ENCODE peak calls at places on chromosome 18, in nine cellular contexts. One of them, this sample, is unnamed.

GRCh38 chr18:39188278-39188677 is 1622.7 kb upstream of the CELF4 start:
- DNase-seq in sigmoid colon: no peak
- DNase-seq in epithelial cell of proximal tubule: no peak
- DNase-seq in fibroblast of lung: no peak
- DNase-seq in fibroblast of villous mesenchyme: no peak
- DNase-seq in HCT116: no peak
- DNase-seq in choroid plexus epithelial cell: no peak
- DNase-seq in adipocyte: no peak
- DNase-seq in lower lobe of right lung: no peak
- DNase-seq in this sample: no peak

GRCh38 chr18:56696966-56697365 is 45.8 kb downstream of the WDR7 start:
- DNase-seq in fibroblast of lung: peak
- DNase-seq in choroid plexus epithelial cell: peak
- DNase-seq in lower lobe of right lung: no peak
- DNase-seq in fibroblast of villous mesenchyme: peak
- DNase-seq in adipocyte: no peak
- DNase-seq in epithelial cell of proximal tubule: no peak
- DNase-seq in sigmoid colon: no peak
- DNase-seq in HCT116: no peak
- DNase-seq in this sample: no peak

GRCh38 chr18:45291616-45292612 is 323.4 kb upstream of the SLC14A2 start:
- DNase-seq in choroid plexus epithelial cell: peak
- DNase-seq in HCT116: no peak
- DNase-seq in adipocyte: peak
- DNase-seq in epithelial cell of proximal tubule: peak
- DNase-seq in fibroblast of lung: peak
- DNase-seq in fibroblast of villous mesenchyme: peak
- DNase-seq in lower lobe of right lung: no peak
- DNase-seq in sigmoid colon: no peak
- DNase-seq in this sample: no peak

GRCh38 chr18:48946329-48946835 is 4.4 kb downstream of the SMAD7 start:
- DNase-seq in adipocyte: peak
- DNase-seq in lower lobe of right lung: no peak
- DNase-seq in HCT116: no peak
- DNase-seq in choroid plexus epithelial cell: peak
- DNase-seq in epithelial cell of proximal tubule: peak
- DNase-seq in fibroblast of lung: peak
- DNase-seq in fibroblast of villous mesenchyme: peak
- DNase-seq in sigmoid colon: no peak
- DNase-seq in this sample: no peak

GRCh38 chr18:13256444-13257305 is 38.1 kb downstream of the LDLRAD4 start:
- DNase-seq in sigmoid colon: no peak
- DNase-seq in lower lobe of right lung: no peak
- DNase-seq in HCT116: no peak
- DNase-seq in choroid plexus epithelial cell: no peak
- DNase-seq in adipocyte: no peak
- DNase-seq in fibroblast of villous mesenchyme: no peak
- DNase-seq in epithelial cell of proximal tubule: no peak
- DNase-seq in fibroblast of lung: no peak
- DNase-seq in this sample: no peak

GRCh38 chr18:35460719-35461118 is 37.0 kb downstream of the INO80C start:
- DNase-seq in sigmoid colon: no peak
- DNase-seq in HCT116: no peak
- DNase-seq in lower lobe of right lung: no peak
- DNase-seq in fibroblast of lung: peak
- DNase-seq in fibroblast of villous mesenchyme: peak
- DNase-seq in adipocyte: peak
- DNase-seq in choroid plexus epithelial cell: peak
- DNase-seq in epithelial cell of proximal tubule: no peak
- DNase-seq in this sample: no peak

GRCh38 chr18:907171-907879 is 2.7 kb downstream of the ADCYAP1 start:
- DNase-seq in epithelial cell of proximal tubule: no peak
- DNase-seq in lower lobe of right lung: peak
- DNase-seq in sigmoid colon: no peak
- DNase-seq in adipocyte: no peak
- DNase-seq in choroid plexus epithelial cell: no peak
- DNase-seq in fibroblast of lung: no peak
- DNase-seq in HCT116: no peak
- DNase-seq in fibroblast of villous mesenchyme: no peak
- DNase-seq in this sample: no peak

GRCh38 chr18:31983976-31984375 is 34.6 kb upstream of the RNF125 start:
- DNase-seq in adipocyte: no peak
- DNase-seq in lower lobe of right lung: no peak
- DNase-seq in choroid plexus epithelial cell: no peak
- DNase-seq in sigmoid colon: no peak
- DNase-seq in epithelial cell of proximal tubule: no peak
- DNase-seq in fibroblast of lung: no peak
- DNase-seq in HCT116: no peak
- DNase-seq in fibroblast of villous mesenchyme: no peak
- DNase-seq in this sample: no peak

DNA sequence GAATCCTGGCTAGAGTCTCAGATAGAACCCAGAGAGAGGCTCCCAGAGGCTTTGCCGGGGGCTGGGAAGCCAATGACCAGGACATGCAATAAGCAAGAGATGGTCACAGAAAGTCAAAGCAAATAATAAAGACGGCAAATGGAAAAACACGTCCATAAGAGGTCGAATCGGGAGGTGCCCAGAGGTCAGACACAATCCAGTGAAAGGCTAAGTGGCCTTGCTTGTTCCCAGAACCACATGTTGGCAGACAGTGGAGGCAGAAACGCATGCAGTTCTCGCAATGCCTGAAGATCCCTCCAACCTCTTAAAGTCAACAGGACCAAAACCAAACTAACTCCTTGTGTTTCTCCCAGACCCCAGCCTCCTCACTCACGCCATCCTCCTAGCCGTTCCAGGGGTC is 3.0 kb downstream of the CYB5A start:
- DNase-seq in epithelial cell of proximal tubule: no peak
- DNase-seq in adipocyte: no peak
- DNase-seq in sigmoid colon: peak
- DNase-seq in fibroblast of villous mesenchyme: peak
- DNase-seq in choroid plexus epithelial cell: peak
- DNase-seq in lower lobe of right lung: no peak
- DNase-seq in fibroblast of lung: no peak
- DNase-seq in HCT116: no peak
- DNase-seq in this sample: no peak
- H3K4me3 ChIP-seq in epithelial cell of proximal tubule: peak
- H3K4me3 ChIP-seq in adipocyte: peak
- H3K4me3 ChIP-seq in sigmoid colon: peak
- H3K4me3 ChIP-seq in fibroblast of villous mesenchyme: peak
- H3K4me3 ChIP-seq in choroid plexus epithelial cell: peak
- H3K4me3 ChIP-seq in lower lobe of right lung: peak
- H3K4me3 ChIP-seq in fibroblast of lung: no peak
- H3K4me3 ChIP-seq in HCT116: no peak
- H3K4me3 ChIP-seq in this sample: no peak

GRCh38 chr18:69853061-69853460 is 94.6 kb downstream of the CD226 start:
- DNase-seq in fibroblast of villous mesenchyme: peak
- DNase-seq in epithelial cell of proximal tubule: no peak
- DNase-seq in fibroblast of lung: no peak
- DNase-seq in lower lobe of right lung: no peak
- DNase-seq in adipocyte: no peak
- DNase-seq in choroid plexus epithelial cell: no peak
- DNase-seq in sigmoid colon: no peak
- DNase-seq in HCT116: no peak
- DNase-seq in this sample: no peak

GRCh38 chr18:69854455-69854854 is 93.2 kb downstream of the CD226 start:
- DNase-seq in choroid plexus epithelial cell: no peak
- DNase-seq in fibroblast of villous mesenchyme: no peak
- DNase-seq in sigmoid colon: no peak
- DNase-seq in epithelial cell of proximal tubule: no peak
- DNase-seq in HCT116: no peak
- DNase-seq in lower lobe of right lung: no peak
- DNase-seq in fibroblast of lung: no peak
- DNase-seq in adipocyte: no peak
- DNase-seq in this sample: no peak

GRCh38 chr18:69858897-69859296 is 88.8 kb downstream of the CD226 start:
- DNase-seq in adipocyte: no peak
- DNase-seq in HCT116: no peak
- DNase-seq in fibroblast of villous mesenchyme: no peak
- DNase-seq in fibroblast of lung: no peak
- DNase-seq in sigmoid colon: no peak
- DNase-seq in choroid plexus epithelial cell: no peak
- DNase-seq in epithelial cell of proximal tubule: no peak
- DNase-seq in lower lobe of right lung: no peak
- DNase-seq in this sample: no peak
- H3K4me3 ChIP-seq in adipocyte: no peak
- H3K4me3 ChIP-seq in HCT116: no peak
- H3K4me3 ChIP-seq in fibroblast of villous mesenchyme: no peak
- H3K4me3 ChIP-seq in fibroblast of lung: no peak
- H3K4me3 ChIP-seq in sigmoid colon: no peak
- H3K4me3 ChIP-seq in choroid plexus epithelial cell: no peak
- H3K4me3 ChIP-seq in epithelial cell of proximal tubule: no peak
- H3K4me3 ChIP-seq in lower lobe of right lung: no peak
- H3K4me3 ChIP-seq in this sample: no peak

GRCh38 chr18:62736077-62736476 is 20.7 kb downstream of the PHLPP1 start:
- DNase-seq in epithelial cell of proximal tubule: no peak
- DNase-seq in fibroblast of lung: no peak
- DNase-seq in sigmoid colon: no peak
- DNase-seq in choroid plexus epithelial cell: no peak
- DNase-seq in HCT116: no peak
- DNase-seq in lower lobe of right lung: no peak
- DNase-seq in fibroblast of villous mesenchyme: no peak
- DNase-seq in adipocyte: no peak
- DNase-seq in this sample: no peak
- H3K4me3 ChIP-seq in epithelial cell of proximal tubule: no peak
- H3K4me3 ChIP-seq in fibroblast of lung: no peak
- H3K4me3 ChIP-seq in sigmoid colon: no peak
- H3K4me3 ChIP-seq in choroid plexus epithelial cell: no peak
- H3K4me3 ChIP-seq in HCT116: no peak
- H3K4me3 ChIP-seq in lower lobe of right lung: no peak
- H3K4me3 ChIP-seq in fibroblast of villous mesenchyme: no peak
- H3K4me3 ChIP-seq in adipocyte: no peak
- H3K4me3 ChIP-seq in this sample: no peak

GRCh38 chr18:79524181-79525078 is 128.7 kb downstream of the NFATC1 start:
- DNase-seq in HCT116: no peak
- DNase-seq in fibroblast of villous mesenchyme: no peak
- DNase-seq in choroid plexus epithelial cell: no peak
- DNase-seq in epithelial cell of proximal tubule: no peak
- DNase-seq in lower lobe of right lung: peak
- DNase-seq in fibroblast of lung: no peak
- DNase-seq in sigmoid colon: peak
- DNase-seq in adipocyte: no peak
- DNase-seq in this sample: no peak
- H3K4me3 ChIP-seq in HCT116: no peak
- H3K4me3 ChIP-seq in fibroblast of villous mesenchyme: no peak
- H3K4me3 ChIP-seq in choroid plexus epithelial cell: no peak
- H3K4me3 ChIP-seq in epithelial cell of proximal tubule: no peak
- H3K4me3 ChIP-seq in lower lobe of right lung: peak
- H3K4me3 ChIP-seq in fibroblast of lung: no peak
- H3K4me3 ChIP-seq in sigmoid colon: no peak
- H3K4me3 ChIP-seq in adipocyte: no peak
- H3K4me3 ChIP-seq in this sample: no peak

DNA sequence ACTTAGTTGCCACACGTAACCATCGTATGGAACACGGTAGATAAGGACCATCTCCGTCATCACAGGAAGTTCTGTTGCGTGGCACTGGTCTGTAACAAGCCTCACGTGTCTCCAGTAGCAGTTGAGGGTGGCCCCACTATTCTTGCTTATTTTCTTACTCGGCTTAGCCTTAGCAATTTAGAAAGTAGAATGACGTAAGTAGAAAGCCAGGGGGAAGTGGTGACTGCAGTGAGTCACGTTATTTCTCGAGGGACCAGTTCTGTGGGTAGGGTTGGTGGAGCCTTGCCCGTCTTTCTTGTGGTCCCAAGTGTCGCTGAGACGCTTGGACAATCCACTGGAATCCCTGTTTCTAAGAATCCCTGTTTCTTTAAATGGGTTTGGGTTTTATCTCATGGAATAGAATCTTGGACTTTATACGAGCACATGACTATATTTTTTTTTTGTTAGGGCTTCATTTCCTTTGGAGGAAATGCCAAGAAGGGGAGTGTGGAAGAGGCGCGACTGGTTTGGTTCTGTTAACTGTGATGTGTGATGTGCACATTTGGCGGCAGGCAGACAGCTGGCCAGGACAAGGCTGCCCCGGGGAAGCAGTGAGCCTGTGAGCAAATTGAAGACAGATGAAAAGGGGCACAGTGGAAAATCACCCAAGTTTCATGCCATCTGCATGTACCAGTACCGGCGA is 96.2 kb downstream of the CABLES1 start:
- DNase-seq in lower lobe of right lung: peak
- DNase-seq in sigmoid colon: peak
- DNase-seq in adipocyte: peak
- DNase-seq in choroid plexus epithelial cell: peak
- DNase-seq in epithelial cell of proximal tubule: peak
- DNase-seq in fibroblast of lung: peak
- DNase-seq in fibroblast of villous mesenchyme: peak
- DNase-seq in HCT116: no peak
- DNase-seq in this sample: no peak
- H3K4me3 ChIP-seq in lower lobe of right lung: no peak
- H3K4me3 ChIP-seq in sigmoid colon: no peak
- H3K4me3 ChIP-seq in adipocyte: no peak
- H3K4me3 ChIP-seq in choroid plexus epithelial cell: no peak
- H3K4me3 ChIP-seq in epithelial cell of proximal tubule: no peak
- H3K4me3 ChIP-seq in fibroblast of lung: no peak
- H3K4me3 ChIP-seq in fibroblast of villous mesenchyme: no peak
- H3K4me3 ChIP-seq in HCT116: no peak
- H3K4me3 ChIP-seq in this sample: no peak

GRCh38 chr18:9115984-9116383 is 13.5 kb downstream of the NDUFV2 start:
- DNase-seq in fibroblast of lung: no peak
- DNase-seq in choroid plexus epithelial cell: no peak
- DNase-seq in lower lobe of right lung: no peak
- DNase-seq in sigmoid colon: no peak
- DNase-seq in epithelial cell of proximal tubule: no peak
- DNase-seq in adipocyte: no peak
- DNase-seq in HCT116: no peak
- DNase-seq in fibroblast of villous mesenchyme: no peak
- DNase-seq in this sample: no peak

GRCh38 chr18:9108911-9109310 is 6.4 kb downstream of the NDUFV2 start:
- DNase-seq in fibroblast of villous mesenchyme: no peak
- DNase-seq in lower lobe of right lung: no peak
- DNase-seq in sigmoid colon: no peak
- DNase-seq in adipocyte: no peak
- DNase-seq in epithelial cell of proximal tubule: no peak
- DNase-seq in choroid plexus epithelial cell: no peak
- DNase-seq in HCT116: no peak
- DNase-seq in fibroblast of lung: no peak
- DNase-seq in this sample: no peak

GRCh38 chr18:9117980-9118841 is 15.7 kb downstream of the NDUFV2 start:
- DNase-seq in fibroblast of lung: no peak
- DNase-seq in lower lobe of right lung: no peak
- DNase-seq in adipocyte: no peak
- DNase-seq in sigmoid colon: no peak
- DNase-seq in choroid plexus epithelial cell: no peak
- DNase-seq in fibroblast of villous mesenchyme: peak
- DNase-seq in epithelial cell of proximal tubule: no peak
- DNase-seq in HCT116: no peak
- DNase-seq in this sample: no peak

GRCh38 chr18:9109523-9109922 is 7.0 kb downstream of the NDUFV2 start:
- DNase-seq in epithelial cell of proximal tubule: no peak
- DNase-seq in HCT116: no peak
- DNase-seq in fibroblast of villous mesenchyme: peak
- DNase-seq in sigmoid colon: no peak
- DNase-seq in choroid plexus epithelial cell: peak
- DNase-seq in fibroblast of lung: peak
- DNase-seq in lower lobe of right lung: no peak
- DNase-seq in adipocyte: peak
- DNase-seq in this sample: no peak

GRCh38 chr18:9113468-9114149 is 11.1 kb downstream of the NDUFV2 start:
- DNase-seq in fibroblast of villous mesenchyme: no peak
- DNase-seq in sigmoid colon: no peak
- DNase-seq in adipocyte: no peak
- DNase-seq in epithelial cell of proximal tubule: no peak
- DNase-seq in HCT116: no peak
- DNase-seq in fibroblast of lung: no peak
- DNase-seq in choroid plexus epithelial cell: no peak
- DNase-seq in lower lobe of right lung: no peak
- DNase-seq in this sample: no peak
- H3K4me3 ChIP-seq in fibroblast of villous mesenchyme: no peak
- H3K4me3 ChIP-seq in sigmoid colon: no peak
- H3K4me3 ChIP-seq in adipocyte: no peak
- H3K4me3 ChIP-seq in epithelial cell of proximal tubule: no peak
- H3K4me3 ChIP-seq in HCT116: no peak
- H3K4me3 ChIP-seq in fibroblast of lung: no peak
- H3K4me3 ChIP-seq in choroid plexus epithelial cell: no peak
- H3K4me3 ChIP-seq in lower lobe of right lung: no peak
- H3K4me3 ChIP-seq in this sample: no peak

GRCh38 chr18:68316636-68317035 is 398.3 kb downstream of the TMX3 start:
- DNase-seq in fibroblast of lung: peak
- DNase-seq in epithelial cell of proximal tubule: no peak
- DNase-seq in HCT116: no peak
- DNase-seq in sigmoid colon: no peak
- DNase-seq in fibroblast of villous mesenchyme: peak
- DNase-seq in choroid plexus epithelial cell: peak
- DNase-seq in lower lobe of right lung: no peak
- DNase-seq in adipocyte: peak
- DNase-seq in this sample: no peak
- H3K4me3 ChIP-seq in fibroblast of lung: peak
- H3K4me3 ChIP-seq in epithelial cell of proximal tubule: peak
- H3K4me3 ChIP-seq in HCT116: no peak
- H3K4me3 ChIP-seq in sigmoid colon: peak
- H3K4me3 ChIP-seq in fibroblast of villous mesenchyme: peak
- H3K4me3 ChIP-seq in choroid plexus epithelial cell: peak
- H3K4me3 ChIP-seq in lower lobe of right lung: no peak
- H3K4me3 ChIP-seq in adipocyte: peak
- H3K4me3 ChIP-seq in this sample: no peak